ENCODE peak calls at places on chromosomes 11 and 22, in seven cellular contexts. One of them, this sample, is unnamed.

GRCh38 chr11:109864834-109865557 is 228.2 kb upstream of the ZC3H12C start:
- DNase-seq in A549: no peak
- DNase-seq in CD8-positive, alpha-beta T cell: no peak
- DNase-seq in stomach: no peak
- DNase-seq in heart left ventricle: no peak
- DNase-seq in heart right ventricle: no peak
- DNase-seq in natural killer cell: no peak
- DNase-seq in this sample: no peak

GRCh38 chr11:12599408-12600143 is 74.6 kb upstream of the TEAD1 start:
- DNase-seq in A549: peak
- DNase-seq in CD8-positive, alpha-beta T cell: peak
- DNase-seq in stomach: peak
- DNase-seq in heart left ventricle: peak
- DNase-seq in heart right ventricle: peak
- DNase-seq in natural killer cell: peak
- DNase-seq in this sample: no peak

GRCh38 chr22:50340157-50340879 is 2.8 kb upstream of the PPP6R2 start:
- DNase-seq in A549: no peak
- DNase-seq in CD8-positive, alpha-beta T cell: no peak
- DNase-seq in stomach: no peak
- DNase-seq in heart left ventricle: no peak
- DNase-seq in heart right ventricle: no peak
- DNase-seq in natural killer cell: peak
- DNase-seq in this sample: no peak

GRCh38 chr11:128297111-128297651 is 290.2 kb downstream of the ETS1 start:
- DNase-seq in A549: no peak
- DNase-seq in CD8-positive, alpha-beta T cell: peak
- DNase-seq in stomach: peak
- DNase-seq in heart left ventricle: no peak
- DNase-seq in heart right ventricle: no peak
- DNase-seq in natural killer cell: no peak
- DNase-seq in this sample: no peak

GRCh38 chr11:115360186-115360824 is 143.9 kb downstream of the CADM1 start:
- DNase-seq in A549: no peak
- DNase-seq in CD8-positive, alpha-beta T cell: no peak
- DNase-seq in stomach: no peak
- DNase-seq in heart left ventricle: no peak
- DNase-seq in heart right ventricle: no peak
- DNase-seq in natural killer cell: no peak
- DNase-seq in this sample: no peak

GRCh38 chr22:49901457-49901856 is 16.8 kb downstream of the ALG12 start:
- DNase-seq in A549: no peak
- DNase-seq in CD8-positive, alpha-beta T cell: no peak
- DNase-seq in stomach: no peak
- DNase-seq in heart left ventricle: no peak
- DNase-seq in heart right ventricle: no peak
- DNase-seq in natural killer cell: no peak
- DNase-seq in this sample: no peak

GRCh38 chr11:44963948-44964347 is 13.3 kb upstream of the TP53I11 start:
- DNase-seq in A549: no peak
- DNase-seq in CD8-positive, alpha-beta T cell: no peak
- DNase-seq in stomach: no peak
- DNase-seq in heart left ventricle: no peak
- DNase-seq in heart right ventricle: no peak
- DNase-seq in natural killer cell: no peak
- DNase-seq in this sample: no peak

GRCh38 chr22:45428391-45429385 is 15.2 kb downstream of the RIBC2 start:
- DNase-seq in A549: no peak
- DNase-seq in CD8-positive, alpha-beta T cell: no peak
- DNase-seq in stomach: no peak
- DNase-seq in heart left ventricle: no peak
- DNase-seq in heart right ventricle: no peak
- DNase-seq in natural killer cell: no peak
- DNase-seq in this sample: no peak

GRCh38 chr11:102730036-102730815 is 5.5 kb upstream of the MMP8 start:
- DNase-seq in A549: no peak
- DNase-seq in CD8-positive, alpha-beta T cell: no peak
- DNase-seq in stomach: no peak
- DNase-seq in heart left ventricle: no peak
- DNase-seq in heart right ventricle: no peak
- DNase-seq in natural killer cell: no peak
- DNase-seq in this sample: no peak

GRCh38 chr11:6567371-6567745 is 36.1 kb downstream of the RRP8 start:
- DNase-seq in A549: no peak
- DNase-seq in CD8-positive, alpha-beta T cell: no peak
- DNase-seq in stomach: no peak
- DNase-seq in heart left ventricle: no peak
- DNase-seq in heart right ventricle: no peak
- DNase-seq in natural killer cell: no peak
- DNase-seq in this sample: no peak

GRCh38 chr11:116703421-116703820 is 69.4 kb downstream of the BUD13 start:
- DNase-seq in A549: no peak
- DNase-seq in CD8-positive, alpha-beta T cell: no peak
- DNase-seq in stomach: no peak
- DNase-seq in heart left ventricle: no peak
- DNase-seq in heart right ventricle: no peak
- DNase-seq in natural killer cell: no peak
- DNase-seq in this sample: peak

GRCh38 chr11:8237453-8237852 is 26.2 kb downstream of the LMO1 start:
- DNase-seq in A549: no peak
- DNase-seq in CD8-positive, alpha-beta T cell: no peak
- DNase-seq in stomach: no peak
- DNase-seq in heart left ventricle: no peak
- DNase-seq in heart right ventricle: no peak
- DNase-seq in natural killer cell: no peak
- DNase-seq in this sample: no peak

GRCh38 chr11:116563028-116563712 is 209.6 kb downstream of the BUD13 start:
- DNase-seq in A549: peak
- DNase-seq in CD8-positive, alpha-beta T cell: no peak
- DNase-seq in stomach: no peak
- DNase-seq in heart left ventricle: no peak
- DNase-seq in heart right ventricle: no peak
- DNase-seq in natural killer cell: no peak
- DNase-seq in this sample: no peak

GRCh38 chr22:37428649-37429586 is 1.6 kb upstream of the ELFN2 start:
- DNase-seq in A549: peak
- DNase-seq in CD8-positive, alpha-beta T cell: peak
- DNase-seq in stomach: peak
- DNase-seq in heart left ventricle: no peak
- DNase-seq in heart right ventricle: peak
- DNase-seq in natural killer cell: peak
- DNase-seq in this sample: no peak

GRCh38 chr11:93908689-93909088 is 58.3 kb upstream of the VSTM5 start:
- DNase-seq in A549: no peak
- DNase-seq in CD8-positive, alpha-beta T cell: no peak
- DNase-seq in stomach: no peak
- DNase-seq in heart left ventricle: no peak
- DNase-seq in heart right ventricle: no peak
- DNase-seq in natural killer cell: no peak
- DNase-seq in this sample: no peak

GRCh38 chr22:40567106-40567505 is 69.4 kb downstream of the MRTFA start:
- DNase-seq in A549: no peak
- DNase-seq in CD8-positive, alpha-beta T cell: no peak
- DNase-seq in stomach: no peak
- DNase-seq in heart left ventricle: no peak
- DNase-seq in heart right ventricle: no peak
- DNase-seq in natural killer cell: no peak
- DNase-seq in this sample: no peak

GRCh38 chr11:1485504-1485885 is 1.1 kb downstream of the MOB2 start:
- DNase-seq in A549: no peak
- DNase-seq in CD8-positive, alpha-beta T cell: no peak
- DNase-seq in stomach: no peak
- DNase-seq in heart left ventricle: no peak
- DNase-seq in heart right ventricle: peak
- DNase-seq in natural killer cell: no peak
- DNase-seq in this sample: peak

GRCh38 chr11:131065435-131066295 is 149.4 kb upstream of the SNX19 start:
- DNase-seq in A549: no peak
- DNase-seq in CD8-positive, alpha-beta T cell: no peak
- DNase-seq in stomach: no peak
- DNase-seq in heart left ventricle: no peak
- DNase-seq in heart right ventricle: no peak
- DNase-seq in natural killer cell: no peak
- DNase-seq in this sample: no peak

GRCh38 chr11:93747122-93747521 is 5.7 kb downstream of the C11orf54 start:
- DNase-seq in A549: no peak
- DNase-seq in CD8-positive, alpha-beta T cell: no peak
- DNase-seq in stomach: no peak
- DNase-seq in heart left ventricle: no peak
- DNase-seq in heart right ventricle: no peak
- DNase-seq in natural killer cell: no peak
- DNase-seq in this sample: no peak

GRCh38 chr22:25397616-25398015 is 166.9 kb upstream of the GRK3 start:
- DNase-seq in A549: no peak
- DNase-seq in CD8-positive, alpha-beta T cell: no peak
- DNase-seq in stomach: no peak
- DNase-seq in heart left ventricle: no peak
- DNase-seq in heart right ventricle: no peak
- DNase-seq in natural killer cell: no peak
- DNase-seq in this sample: no peak

GRCh38 chr22:45867118-45867905 is 109.7 kb downstream of the WNT7B start:
- DNase-seq in A549: no peak
- DNase-seq in CD8-positive, alpha-beta T cell: peak
- DNase-seq in stomach: peak
- DNase-seq in heart left ventricle: no peak
- DNase-seq in heart right ventricle: peak
- DNase-seq in natural killer cell: no peak
- DNase-seq in this sample: no peak

DNA sequence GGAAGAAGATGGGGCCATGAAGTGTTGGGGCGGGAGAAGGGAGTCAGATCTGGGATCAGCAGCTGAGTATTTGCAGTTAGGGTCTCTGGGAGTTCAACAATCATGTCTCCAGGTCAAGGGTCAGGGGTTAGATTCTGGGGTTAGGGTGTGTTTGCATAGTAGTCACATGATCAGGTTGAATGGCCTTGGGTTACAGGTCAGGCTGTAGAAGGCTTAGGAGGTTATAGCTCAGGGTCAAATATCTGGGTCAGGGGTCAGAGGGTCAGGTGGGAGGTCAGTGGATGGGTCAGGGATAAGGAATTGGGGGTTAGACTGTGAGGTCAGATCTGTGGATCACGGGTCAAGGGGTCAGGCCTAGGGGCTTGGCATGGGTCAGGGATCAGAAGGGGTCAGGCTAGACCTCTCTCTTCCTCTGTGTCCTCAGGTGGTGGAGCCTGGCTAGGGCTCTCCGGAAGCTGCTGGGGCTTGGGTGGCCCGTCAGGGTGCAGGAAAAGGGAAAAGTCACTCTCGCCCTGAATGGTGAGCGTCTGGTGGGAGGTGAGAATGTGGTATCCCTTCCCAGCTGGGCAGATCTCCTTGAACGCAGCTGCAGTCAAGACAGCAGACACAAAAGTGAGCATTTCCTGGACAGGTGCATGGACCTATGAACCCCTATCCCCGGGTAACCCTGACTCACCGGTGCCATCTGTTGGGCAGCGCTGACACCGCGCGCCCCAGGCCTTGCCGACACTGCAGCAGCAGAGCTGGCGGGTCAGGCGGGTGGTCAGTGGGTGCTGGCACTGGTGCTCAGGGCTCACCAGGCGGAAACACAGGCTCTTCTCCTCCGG is 6.4 kb downstream of the LTBP3 start:
- DNase-seq in A549: peak
- DNase-seq in CD8-positive, alpha-beta T cell: peak
- DNase-seq in stomach: peak
- DNase-seq in heart left ventricle: peak
- DNase-seq in heart right ventricle: peak
- DNase-seq in natural killer cell: peak
- DNase-seq in this sample: no peak
- TF ChIP-seq CTCF in A549: peak
- TF ChIP-seq CTCF in CD8-positive, alpha-beta T cell: peak
- TF ChIP-seq CTCF in stomach: peak
- TF ChIP-seq CTCF in heart left ventricle: no peak
- TF ChIP-seq CTCF in heart right ventricle: peak
- TF ChIP-seq CTCF in natural killer cell: peak
- TF ChIP-seq CTCF in this sample: peak

DNA sequence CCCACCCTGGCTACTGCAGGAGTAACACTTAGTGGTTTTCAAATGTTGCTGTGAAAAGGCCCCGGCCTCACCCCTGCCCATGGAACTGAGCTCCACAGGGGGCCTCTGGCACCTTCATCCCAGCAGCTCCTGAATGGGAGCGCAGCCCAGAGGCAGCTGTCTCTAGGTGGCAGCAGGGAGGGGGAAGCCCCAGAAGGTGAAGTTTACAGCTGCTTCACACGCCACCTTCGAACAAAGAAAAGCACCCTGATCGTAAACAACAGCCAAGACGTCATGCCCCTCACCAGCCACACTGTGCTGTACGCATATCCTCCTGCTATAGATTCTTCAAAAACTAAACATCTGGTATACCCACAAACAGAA is 105.5 kb downstream of the CTTN start:
- DNase-seq in A549: no peak
- DNase-seq in CD8-positive, alpha-beta T cell: no peak
- DNase-seq in stomach: no peak
- DNase-seq in heart left ventricle: peak
- DNase-seq in heart right ventricle: no peak
- DNase-seq in natural killer cell: no peak
- DNase-seq in this sample: no peak
- TF ChIP-seq CTCF in A549: no peak
- TF ChIP-seq CTCF in CD8-positive, alpha-beta T cell: no peak
- TF ChIP-seq CTCF in stomach: no peak
- TF ChIP-seq CTCF in heart left ventricle: peak
- TF ChIP-seq CTCF in heart right ventricle: peak
- TF ChIP-seq CTCF in natural killer cell: no peak
- TF ChIP-seq CTCF in this sample: no peak

DNA sequence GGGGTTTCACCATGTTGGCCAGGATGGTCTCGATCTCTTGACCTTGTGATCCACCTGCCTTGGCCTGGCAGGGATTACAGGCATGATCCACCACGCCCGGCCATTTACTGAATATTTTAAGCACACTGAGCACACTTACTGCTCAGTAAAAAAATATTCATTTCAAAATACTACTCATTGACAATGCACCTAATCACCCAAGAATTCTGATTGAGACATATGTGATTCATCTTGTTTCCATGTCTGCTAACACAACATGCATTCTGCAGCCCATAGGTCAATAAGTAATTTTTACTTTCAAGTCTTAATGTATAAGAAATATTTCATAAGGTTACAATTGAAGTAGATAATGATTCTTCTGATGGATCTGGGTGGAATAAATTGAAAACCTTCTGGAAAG is 4.2 kb upstream of the OR52J3 start:
- DNase-seq in A549: no peak
- DNase-seq in CD8-positive, alpha-beta T cell: no peak
- DNase-seq in stomach: no peak
- DNase-seq in heart left ventricle: no peak
- DNase-seq in heart right ventricle: no peak
- DNase-seq in natural killer cell: no peak
- DNase-seq in this sample: no peak
- TF ChIP-seq CTCF in A549: no peak
- TF ChIP-seq CTCF in CD8-positive, alpha-beta T cell: no peak
- TF ChIP-seq CTCF in stomach: no peak
- TF ChIP-seq CTCF in heart left ventricle: no peak
- TF ChIP-seq CTCF in heart right ventricle: no peak
- TF ChIP-seq CTCF in natural killer cell: no peak
- TF ChIP-seq CTCF in this sample: no peak

DNA sequence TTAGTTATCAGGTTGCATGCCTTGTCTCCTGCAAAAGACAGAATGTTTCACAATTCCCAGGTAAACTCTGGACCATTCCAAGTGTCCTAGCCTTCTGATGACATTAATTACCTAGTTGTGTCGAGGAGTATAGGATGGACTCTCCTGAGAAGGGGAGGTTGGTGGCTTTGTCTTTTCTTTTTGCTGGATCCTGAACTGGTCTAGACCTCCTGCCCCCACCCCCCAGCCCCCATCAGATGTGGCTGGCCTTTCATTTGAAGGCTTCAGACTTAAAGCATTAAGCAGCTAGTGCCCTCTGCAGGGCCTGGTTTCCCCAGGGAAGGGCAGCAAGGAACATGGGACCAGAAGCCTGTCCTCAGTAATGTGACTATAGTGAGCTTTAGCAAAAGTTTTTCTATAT is 9.7 kb downstream of the MCAM start:
- DNase-seq in A549: no peak
- DNase-seq in CD8-positive, alpha-beta T cell: no peak
- DNase-seq in stomach: no peak
- DNase-seq in heart left ventricle: no peak
- DNase-seq in heart right ventricle: no peak
- DNase-seq in natural killer cell: no peak
- DNase-seq in this sample: no peak
- TF ChIP-seq CTCF in A549: no peak
- TF ChIP-seq CTCF in CD8-positive, alpha-beta T cell: no peak
- TF ChIP-seq CTCF in stomach: no peak
- TF ChIP-seq CTCF in heart left ventricle: no peak
- TF ChIP-seq CTCF in heart right ventricle: no peak
- TF ChIP-seq CTCF in natural killer cell: no peak
- TF ChIP-seq CTCF in this sample: no peak

This sample was measured in CD14-positive monocyte.